ENCODE peak calls at places on chromosomes 12 and 14, in ten cellular contexts. T is activated CD4-positive, alpha-beta T cell treated with anti-CD3 and anti-CD28 coated beads, Interleukin-2, amount 10 ng/mL, durations not matched to agents 7 days and 5 days; F is activated T-cell treated with anti-CD3 and anti-CD28 coated beads for 1 hour; Y is NCI-H345; N is activated naive CD4-positive, alpha-beta T cell; C is HL-60; K is A549; X is NCI-H524; I is HTR-8/SVneo; W is GM06990. J is an unnamed sample.

GRCh38 chr12:56631790-56632700 is 1.9 kb upstream of the BAZ2A start:
- DNase-seq in T (peak; percentile 50), F (peak; percentile 33), Y (peak; percentile 53), N (no peak), C (peak; percentile 34), K (peak; percentile 34), X (peak; percentile 65), I (peak; percentile 72), W (peak; percentile 72), J (peak; percentile 44)

GRCh38 chr14:72701610-72702009 is 192.3 kb downstream of the DPF3 start:
- DNase-seq in T (no peak), F (no peak), Y (no peak), N (no peak), C (peak; percentile 3), K (no peak), X (no peak), I (no peak), W (no peak), J (no peak)

GRCh38 chr12:133256321-133256720 is 20.6 kb upstream of the ANHX start:
- DNase-seq in T (no peak), F (no peak), Y (no peak), N (no peak), C (no peak), K (peak; percentile 19), X (no peak), I (no peak), W (no peak), J (no peak)

GRCh38 chr14:99677231-99677891 is 6.7 kb upstream of the CYP46A1 start:
- DNase-seq in T (no peak), F (no peak), Y (no peak), N (no peak), C (no peak), K (no peak), X (no peak), I (no peak), W (no peak), J (no peak)

GRCh38 chr12:65825573-65826512 is 1.6 kb downstream of the HMGA2 start:
- DNase-seq in T (no peak), F (no peak), Y (no peak), N (no peak), C (no peak), K (peak; percentile 43), X (peak; percentile 51), I (peak; percentile 19), W (peak; percentile 15), J (peak; percentile 66)

GRCh38 chr12:50537538-50537919 is 32.7 kb downstream of the DIP2B start:
- DNase-seq in T (no peak), F (no peak), Y (no peak), N (no peak), C (no peak), K (peak; percentile 40), X (no peak), I (peak; percentile 66), W (no peak), J (peak; percentile 80)

GRCh38 chr12:80936642-80937390 is 918 bp downstream of the LIN7A start:
- DNase-seq in T (no peak), F (no peak), Y (peak; percentile 60), N (no peak), C (peak; percentile 38), K (peak; percentile 49), X (peak; percentile 62), I (peak; percentile 41), W (peak; percentile 69), J (peak; percentile 87)

GRCh38 chr14:66038214-66038977 is 447.8 kb upstream of the CCDC196 start:
- DNase-seq in T (no peak), F (no peak), Y (no peak), N (no peak), C (peak; percentile 38), K (peak; percentile 22), X (no peak), I (no peak), W (no peak), J (no peak)

GRCh38 chr12:75818863-75819262 is 212.7 kb downstream of the PHLDA1 start:
- DNase-seq in T (no peak), F (no peak), Y (no peak), N (no peak), C (no peak), K (no peak), X (peak; percentile 36), I (no peak), W (no peak), J (peak; percentile 29)

GRCh38 chr14:93110856-93111419 is 4.8 kb downstream of the ITPK1 start:
- DNase-seq in T (no peak), F (no peak), Y (no peak), N (no peak), C (no peak), K (no peak), X (no peak), I (no peak), W (no peak), J (no peak)

GRCh38 chr12:42854208-42854607 is 264.7 kb upstream of the PRICKLE1 start:
- DNase-seq in T (no peak), F (no peak), Y (no peak), N (no peak), C (no peak), K (no peak), X (no peak), I (no peak), W (no peak), J (no peak)

GRCh38 chr14:25037032-25037431 is 12.9 kb downstream of the STXBP6 start:
- DNase-seq in T (no peak), F (no peak), Y (no peak), N (no peak), C (no peak), K (no peak), X (no peak), I (no peak), W (no peak), J (no peak)

GRCh38 chr14:30333934-30334333 is 225.0 kb upstream of the G2E3 start:
- DNase-seq in T (no peak), F (no peak), Y (no peak), N (no peak), C (no peak), K (no peak), X (no peak), I (no peak), W (no peak), J (no peak)

GRCh38 chr14:62126885-62127478 is 364.8 kb downstream of the SNAPC1 start:
- DNase-seq in T (peak; percentile 40), F (no peak), Y (peak; percentile 75), N (no peak), C (peak; percentile 10), K (peak; percentile 58), X (peak; percentile 91), I (peak; percentile 86), W (no peak), J (peak; percentile 22)

GRCh38 chr14:89121961-89122675 is 294.9 kb downstream of the FOXN3 start:
- DNase-seq in T (no peak), F (no peak), Y (peak; percentile 35), N (no peak), C (no peak), K (no peak), X (peak; percentile 83), I (no peak), W (no peak), J (no peak)

GRCh38 chr12:93959657-93960056 is 188.7 kb upstream of the PLXNC1 start:
- DNase-seq in T (no peak), F (no peak), Y (no peak), N (no peak), C (no peak), K (peak; percentile 14), X (no peak), I (no peak), W (no peak), J (no peak)

GRCh38 chr12:98416845-98417244 is 98.5 kb upstream of the TMPO start:
- DNase-seq in T (no peak), F (no peak), Y (no peak), N (no peak), C (no peak), K (peak; percentile 65), X (peak; percentile 64), I (no peak), W (no peak), J (peak; percentile 39)

GRCh38 chr12:30010071-30011052 is 226.6 kb upstream of the TMTC1 start:
- DNase-seq in T (no peak), F (no peak), Y (no peak), N (no peak), C (no peak), K (no peak), X (no peak), I (no peak), W (no peak), J (peak; percentile 62)

GRCh38 chr12:5691943-5692342 is 253.1 kb downstream of the ANO2 start:
- DNase-seq in T (no peak), F (no peak), Y (no peak), N (no peak), C (no peak), K (no peak), X (no peak), I (no peak), W (no peak), J (no peak)

GRCh38 chr12:52860102-52860838 is 11.5 kb upstream of the KRT78 start:
- DNase-seq in T (no peak), F (no peak), Y (no peak), N (no peak), C (no peak), K (peak; percentile 89), X (no peak), I (no peak), W (no peak), J (peak; percentile 41)

GRCh38 chr12:90943248-90943647 is 11.7 kb downstream of the CCER1 start:
- DNase-seq in T (no peak), F (no peak), Y (no peak), N (no peak), C (no peak), K (no peak), X (no peak), I (no peak), W (no peak), J (no peak)

GRCh38 chr12:125140918-125141573 is 75.8 kb downstream of the AACS start:
- DNase-seq in T (no peak), F (no peak), Y (no peak), N (no peak), C (no peak), K (peak; percentile 73), X (no peak), I (peak; percentile 81), W (no peak), J (no peak)

GRCh38 chr12:52125499-52125900 is 46.0 kb downstream of the SMIM41 start:
- DNase-seq in T (no peak), F (no peak), Y (peak; percentile 82), N (no peak), C (no peak), K (no peak), X (no peak), I (no peak), W (no peak), J (no peak)

GRCh38 chr12:66668311-66668710 is 10.6 kb downstream of the GRIP1 start:
- DNase-seq in T (no peak), F (no peak), Y (peak; percentile 46), N (no peak), C (no peak), K (no peak), X (peak; percentile 6), I (no peak), W (no peak), J (no peak)

GRCh38 chr14:54864526-54864925 is 38.1 kb downstream of the GCH1 start:
- DNase-seq in T (no peak), F (no peak), Y (no peak), N (no peak), C (no peak), K (no peak), X (no peak), I (no peak), W (no peak), J (no peak)